ENCODE peak calls at places on chromosomes 6 and 20, in four cellular contexts. A is NCI-H146, G is fibroblast of pulmonary artery, Z is SJSA1. L is an unnamed sample.

GRCh38 chr6:108874470-108875160 is 26.4 kb downstream of the ARMC2 start:
- DNase-seq in Z (no peak), G (peak), A (no peak), L (peak)

GRCh38 chr20:50320910-50321796 is 130.5 kb downstream of the CEBPB start:
- DNase-seq in Z (peak), G (peak), A (no peak), L (peak)

GRCh38 chr20:56003966-56004365 is 1.4 kb downstream of the CBLN4 start:
- DNase-seq in A (peak), G (no peak), Z (no peak), L (no peak)

GRCh38 chr6:109458774-109459531 is 3.4 kb upstream of the MICAL1 start:
- DNase-seq in A (peak), Z (no peak), G (no peak), L (no peak)

GRCh38 chr6:138680085-138680484 is 93.5 kb upstream of the CCDC28A start:
- DNase-seq in G (no peak), A (no peak), Z (no peak), L (no peak)

GRCh38 chr20:37071481-37071911 is 24.3 kb downstream of the RBL1 start:
- DNase-seq in G (peak), A (no peak), Z (peak), L (peak)

GRCh38 chr6:151437401-151437800 is 14.5 kb downstream of the RMND1 start:
- DNase-seq in A (no peak), G (peak), Z (no peak), L (peak)

GRCh38 chr6:70033781-70034180 is 167.4 kb downstream of the COL19A1 start:
- DNase-seq in Z (no peak), A (no peak), G (no peak), L (no peak)

GRCh38 chr6:168116446-168116974 is 37.5 kb upstream of the FRMD1 start:
- DNase-seq in Z (no peak), A (no peak), G (no peak), L (no peak)

GRCh38 chr20:401682-402495 is 6.2 kb upstream of the RBCK1 start:
- DNase-seq in G (peak), A (no peak), Z (no peak), L (peak)

GRCh38 chr6:77292564-77293546 is 170.4 kb downstream of the HTR1B start:
- DNase-seq in Z (peak), G (peak), A (no peak), L (peak)

GRCh38 chr6:68572525-68572924 is 62.6 kb upstream of the ADGRB3 start:
- DNase-seq in Z (no peak), G (peak), A (peak), L (no peak)

GRCh38 chr20:46801003-46801702 is 91.7 kb downstream of the SLC2A10 start:
- DNase-seq in A (no peak), Z (no peak), G (no peak), L (no peak)

GRCh38 chr20:24289737-24290481 is 179.5 kb upstream of the SYNDIG1 start:
- DNase-seq in A (no peak), Z (no peak), G (no peak), L (no peak)

L was measured in fibroblast of the aortic adventitia.